ENCODE peak calls at places on chromosomes 12 and 14, in eight cellular contexts. V is astrocyte of the cerebellum, E is WTC11, K is NB4, A is PC-3, P is type B pancreatic cell, H is hepatocyte, R is IMR-90. Y is an unnamed sample.

GRCh38 chr12:8948711-8949524 is 527 bp downstream of the M6PR start:
- DNase-seq in K (peak; percentile 69), H (peak; percentile 44), V (no peak), P (no peak), E (no peak), R (peak; percentile 40), A (peak; percentile 2), Y (peak; percentile 21)

GRCh38 chr12:75505706-75506312 is 5.6 kb downstream of the KRR1 start:
- DNase-seq in V (no peak), R (peak; percentile 67), E (no peak), K (peak; percentile 59), P (no peak), H (peak; percentile 42), A (peak; percentile 64), Y (peak; percentile 36)

GRCh38 chr12:62533087-62533754 is 66.6 kb downstream of the MON2 start:
- DNase-seq in V (no peak), A (no peak), R (no peak), E (no peak), P (no peak), K (no peak), H (no peak), Y (no peak)

GRCh38 chr14:93493054-93493453 is 62.3 kb downstream of the UNC79 start:
- DNase-seq in P (no peak), R (no peak), V (no peak), K (peak; percentile 27), E (no peak), A (no peak), H (no peak), Y (no peak)

GRCh38 chr12:47035459-47035858 is 44.0 kb upstream of the PCED1B start:
- DNase-seq in V (no peak), K (no peak), E (no peak), H (no peak), P (no peak), R (no peak), A (no peak), Y (no peak)

GRCh38 chr12:52419656-52420055 is 13.5 kb upstream of the KRT82 start:
- DNase-seq in K (no peak), P (no peak), H (no peak), E (no peak), A (no peak), V (no peak), R (no peak), Y (no peak)

GRCh38 chr12:89185181-89185580 is 167.1 kb downstream of the DUSP6 start:
- DNase-seq in K (peak; percentile 59), P (no peak), H (no peak), A (no peak), V (no peak), E (no peak), R (no peak), Y (no peak)

GRCh38 chr12:51349026-51349425 is 2.5 kb upstream of the CELA1 start:
- DNase-seq in H (no peak), P (no peak), K (no peak), A (no peak), E (no peak), V (no peak), R (peak; percentile 59), Y (peak; percentile 67)

GRCh38 chr12:104695453-104696148 is 238.9 kb downstream of the CHST11 start:
- DNase-seq in R (peak; percentile 93), E (no peak), A (no peak), V (peak; percentile 94), H (no peak), K (peak; percentile 61), P (no peak), Y (peak; percentile 78)

GRCh38 chr14:39419272-39419671 is 13.0 kb downstream of the FBXO33 start:
- DNase-seq in E (no peak), K (peak; percentile 13), P (no peak), R (no peak), A (no peak), H (no peak), V (no peak), Y (no peak)

GRCh38 chr14:69573841-69574265 is 818 bp downstream of the CCDC177 start:
- DNase-seq in H (peak; percentile 20), K (peak; percentile 6), R (no peak), A (no peak), P (no peak), V (no peak), E (peak; percentile 32), Y (no peak)

GRCh38 chr12:14167005-14167628 is 185.7 kb upstream of the GRIN2B start:
- DNase-seq in R (peak; percentile 41), H (peak; percentile 66), E (peak; percentile 61), V (peak; percentile 23), P (no peak), A (peak; percentile 73), K (peak; percentile 55), Y (peak; percentile 47)

GRCh38 chr14:62126885-62127478 is 364.8 kb downstream of the SNAPC1 start:
- DNase-seq in E (no peak), K (peak; percentile 58), P (no peak), H (peak; percentile 61), V (peak; percentile 55), R (peak; percentile 72), A (peak; percentile 85), Y (peak; percentile 59)

GRCh38 chr12:38137287-38137686 is 179.3 kb upstream of the ALG10B start:
- DNase-seq in R (no peak), P (no peak), E (no peak), H (no peak), A (no peak), V (no peak), K (no peak), Y (no peak)

GRCh38 chr12:91262023-91262676 is 79.5 kb upstream of the DCN start:
- DNase-seq in K (no peak), A (no peak), H (no peak), R (no peak), P (no peak), E (no peak), V (no peak), Y (no peak)

GRCh38 chr12:89369166-89369565 is 16.9 kb upstream of the DUSP6 start:
- DNase-seq in E (no peak), P (no peak), R (no peak), H (no peak), A (no peak), V (no peak), K (no peak), Y (no peak)

GRCh38 chr12:54662028-54662427 is 13.9 kb upstream of the DCD start:
- DNase-seq in V (no peak), K (no peak), H (no peak), P (no peak), R (no peak), A (no peak), E (no peak), Y (no peak)

GRCh38 chr14:98909251-98909944 is 362.6 kb downstream of the BCL11B start:
- DNase-seq in H (no peak), V (peak; percentile 66), K (peak; percentile 32), R (no peak), A (peak; percentile 84), E (no peak), P (no peak), Y (peak; percentile 33)

DNA sequence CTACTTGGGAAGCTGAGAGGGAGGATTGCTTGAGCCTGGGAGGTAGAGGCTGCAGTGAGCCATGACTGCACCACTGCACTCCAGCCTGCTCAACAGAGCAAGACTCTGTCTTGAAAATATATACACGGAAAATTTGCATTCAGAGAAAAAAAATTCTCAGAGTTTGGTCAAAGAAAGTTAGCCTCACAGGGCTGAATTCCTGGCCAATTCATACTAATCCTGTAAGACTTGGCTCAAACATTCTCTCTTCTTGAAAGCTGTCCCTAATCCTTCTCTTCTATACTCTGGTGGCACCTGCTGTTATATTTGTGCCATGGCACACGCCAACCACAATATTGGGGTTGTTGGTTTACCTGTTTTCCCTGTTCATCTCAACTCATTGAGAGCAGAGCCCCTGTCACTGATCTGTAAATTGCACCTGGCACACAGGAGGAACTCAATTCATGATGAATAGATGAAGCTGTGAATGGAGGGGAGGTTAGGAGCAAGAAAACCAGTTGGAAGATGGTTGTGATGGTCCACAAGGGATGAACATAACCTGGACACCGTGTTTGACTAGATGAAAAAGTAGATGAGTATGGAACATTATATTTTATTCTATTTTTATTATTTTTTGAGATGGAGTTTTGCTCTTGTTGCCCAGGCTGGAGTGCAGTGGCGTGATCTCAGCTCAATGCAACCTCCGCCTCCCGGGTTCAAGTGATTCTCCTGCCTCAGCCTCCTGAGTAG is 36.8 kb upstream of the SPTSSA start:
- DNase-seq in H (no peak), R (peak; percentile 22), E (no peak), P (no peak), A (peak; percentile 82), V (no peak), K (peak; percentile 28), Y (peak; percentile 30)
- TF ChIP-seq CTCF in H (peak; percentile 36), R (peak; percentile 43), E (peak; percentile 12), P (peak; percentile 37), A (peak; percentile 92), V (peak; percentile 32), K (peak; percentile 32), Y (peak; percentile 68)

DNA sequence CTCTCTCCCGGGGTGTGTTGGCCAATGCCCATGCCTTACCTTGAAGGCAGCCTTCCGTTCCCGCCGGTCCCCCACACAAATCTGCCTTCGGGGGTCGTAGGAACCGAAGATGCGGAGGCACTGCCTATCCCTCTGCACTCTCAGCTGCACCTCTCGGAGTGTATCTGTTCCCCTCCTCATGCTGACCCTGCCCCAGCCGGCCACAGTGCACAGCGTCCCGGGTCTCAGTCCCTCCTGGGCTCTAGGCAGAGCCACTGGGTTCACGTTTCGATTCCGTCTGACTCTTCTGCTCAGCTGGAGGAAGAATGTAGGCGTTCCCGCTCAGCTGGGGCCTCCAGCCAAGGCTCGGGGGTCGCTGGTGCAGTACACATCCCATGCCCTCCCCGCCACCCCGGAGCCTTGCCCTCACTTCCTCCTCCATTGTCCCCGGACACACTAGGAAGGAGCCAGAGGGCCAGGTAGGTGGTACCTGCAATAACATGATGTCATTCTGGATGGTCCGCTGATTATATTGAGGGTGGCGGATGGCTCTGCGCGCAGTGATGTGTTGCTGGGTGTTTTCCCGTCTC is 1.8 kb downstream of the CTSG start:
- DNase-seq in P (no peak), V (no peak), K (no peak), E (no peak), H (no peak), A (no peak), R (no peak), Y (no peak)
- TF ChIP-seq CTCF in P (no peak), V (no peak), K (no peak), E (no peak), H (no peak), A (no peak), R (no peak), Y (no peak)

GRCh38 chr14:20608383-20609095 is 17.4 kb upstream of the RNASE12 start:
- DNase-seq in R (no peak), V (no peak), K (no peak), E (no peak), P (no peak), H (no peak), A (no peak), Y (no peak)
- TF ChIP-seq CTCF in R (no peak), V (no peak), K (no peak), E (no peak), P (no peak), H (no peak), A (no peak), Y (no peak)

DNA sequence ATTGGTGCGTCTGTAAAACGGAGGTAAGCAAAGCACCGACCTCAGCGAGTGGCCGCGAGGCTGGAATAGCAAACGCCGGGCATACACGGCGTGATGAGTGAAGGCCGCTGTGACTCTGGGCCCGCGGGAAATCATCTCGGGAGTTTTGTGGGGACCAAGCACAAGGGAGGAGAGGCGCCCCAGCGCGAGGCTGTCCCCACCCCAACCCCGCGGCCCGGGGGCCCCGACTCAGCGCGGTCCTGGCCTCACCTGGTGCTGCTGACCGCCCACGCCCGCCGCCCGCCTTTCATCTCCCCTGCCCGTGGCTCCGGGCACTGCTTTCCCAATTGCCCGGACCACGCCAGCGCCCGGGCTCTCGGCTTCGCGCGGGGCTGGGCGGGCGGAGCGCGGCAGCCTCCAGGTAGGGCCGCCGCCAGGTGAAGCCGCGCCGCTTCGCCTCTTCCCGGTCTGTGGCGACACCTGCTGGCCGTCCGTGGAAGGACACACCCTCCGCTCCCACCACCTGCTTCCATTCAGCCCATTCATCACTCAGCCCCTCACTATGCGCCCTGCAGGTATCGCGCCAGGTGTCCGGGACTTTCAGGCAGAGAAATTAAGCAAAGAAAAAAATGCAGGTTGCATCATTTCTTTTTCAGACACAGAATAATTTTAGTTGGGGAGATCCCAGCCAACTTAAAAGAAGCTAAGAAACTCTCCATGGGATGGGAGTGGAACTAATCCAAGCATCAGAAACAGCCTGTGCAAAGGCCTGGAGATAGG is 360.4 kb downstream of the MED13L start:
- DNase-seq in K (peak; percentile 51), P (peak; percentile 88), V (no peak), H (peak; percentile 87), A (peak; percentile 83), E (peak; percentile 93), R (no peak), Y (no peak)
- TF ChIP-seq CTCF in K (peak; percentile 84), P (peak; percentile 98), V (peak; percentile 85), H (peak; percentile 94), A (peak; percentile 93), E (peak; percentile 96), R (peak; percentile 83), Y (peak; percentile 99)